ENCODE peak calls at places on chromosomes 4 and X, in seven cellular contexts. A is mucosa of descending colon, Z is IMR-90, Q is uterus, S is dorsolateral prefrontal cortex, J is MM.1S, L is progenitor cell of endocrine pancreas. I is an unnamed sample.

GRCh38 chr4:7049739-7050138 is 6.6 kb downstream of the TADA2B start:
- DNase-seq in A (peak), Z (no peak), Q (no peak), S (no peak), J (no peak), L (no peak), I (no peak)

GRCh38 chr4:6951880-6952381 is 42.3 kb downstream of the TBC1D14 start:
- DNase-seq in A (peak), Z (no peak), Q (no peak), S (no peak), J (no peak), L (no peak), I (no peak)

GRCh38 chrX:110795645-110796510 is at the start of gene CHRDL1:
- DNase-seq in A (peak), Z (no peak), Q (peak), S (no peak), J (peak), L (peak), I (peak)

GRCh38 chr4:23038626-23039245 is 346.0 kb downstream of the GBA3 start:
- DNase-seq in A (no peak), Z (no peak), Q (no peak), S (no peak), J (no peak), L (no peak), I (no peak)

GRCh38 chr4:106291678-106292077 is 24.3 kb downstream of the TBCK start:
- DNase-seq in A (no peak), Z (no peak), Q (no peak), S (no peak), J (no peak), L (no peak), I (no peak)

GRCh38 chrX:46295963-46296362 is 249.3 kb downstream of the ZNF674 start:
- DNase-seq in A (no peak), Z (no peak), Q (no peak), S (no peak), J (no peak), L (no peak), I (no peak)

GRCh38 chrX:42422961-42423360 is 355.0 kb downstream of the PPP1R2C start:
- DNase-seq in A (no peak), Z (no peak), Q (no peak), S (no peak), J (no peak), L (no peak), I (no peak)

GRCh38 chr4:166066936-166067335 is 193.9 kb downstream of the TLL1 start:
- DNase-seq in A (no peak), Z (no peak), Q (no peak), S (no peak), J (no peak), L (no peak), I (no peak)

GRCh38 chr4:185201983-185202962 is 1.5 kb downstream of the CFAP97 start:
- DNase-seq in A (no peak), Z (peak), Q (no peak), S (no peak), J (no peak), L (no peak), I (no peak)

GRCh38 chr4:59380841-59381366 is 1819.2 kb upstream of the ADGRL3 start:
- DNase-seq in A (no peak), Z (no peak), Q (no peak), S (no peak), J (no peak), L (no peak), I (no peak)

DNA sequence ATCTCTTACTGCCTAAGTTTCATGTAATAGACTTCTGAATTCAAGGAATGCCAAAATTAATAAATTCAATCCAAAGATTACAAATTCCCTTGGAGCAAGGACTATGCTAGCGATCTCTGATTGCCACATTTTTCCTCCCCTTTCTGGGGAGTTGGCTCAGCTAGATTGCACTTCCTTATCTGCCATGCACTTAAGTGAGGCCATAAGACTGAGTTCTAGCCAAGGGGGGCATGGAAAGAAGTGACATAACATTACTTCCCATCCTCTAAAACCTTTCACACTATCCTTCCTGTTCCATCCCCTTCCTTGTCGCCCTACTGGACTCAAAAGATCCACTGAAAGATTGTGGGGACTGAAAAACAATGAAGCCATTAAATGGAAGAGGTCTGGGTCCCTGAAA is 53.8 kb upstream of the TXK start:
- DNase-seq in A (no peak), Z (no peak), Q (no peak), S (no peak), J (no peak), L (no peak), I (no peak)
- TF ChIP-seq CTCF in A (no peak), Z (no peak), Q (no peak), S (no peak), J (no peak), L (no peak), I (no peak)

GRCh38 chrX:82218361-82218760 is 1016.5 kb downstream of the SH3BGRL start:
- DNase-seq in A (no peak), Z (peak), Q (no peak), S (no peak), J (peak), L (no peak), I (peak)
- TF ChIP-seq CTCF in A (no peak), Z (peak), Q (no peak), S (peak), J (peak), L (peak), I (peak)

GRCh38 chrX:153580700-153581386 is 18.1 kb downstream of the CCNQ start:
- DNase-seq in A (no peak), Z (no peak), Q (no peak), S (no peak), J (no peak), L (no peak), I (no peak)
- TF ChIP-seq CTCF in A (no peak), Z (peak), Q (no peak), S (peak), J (peak), L (peak), I (no peak)

GRCh38 chrX:82945332-82945731 is 562.8 kb upstream of the POU3F4 start:
- DNase-seq in A (no peak), Z (no peak), Q (no peak), S (no peak), J (no peak), L (no peak), I (no peak)
- TF ChIP-seq CTCF in A (no peak), Z (no peak), Q (no peak), S (no peak), J (no peak), L (no peak), I (no peak)

DNA sequence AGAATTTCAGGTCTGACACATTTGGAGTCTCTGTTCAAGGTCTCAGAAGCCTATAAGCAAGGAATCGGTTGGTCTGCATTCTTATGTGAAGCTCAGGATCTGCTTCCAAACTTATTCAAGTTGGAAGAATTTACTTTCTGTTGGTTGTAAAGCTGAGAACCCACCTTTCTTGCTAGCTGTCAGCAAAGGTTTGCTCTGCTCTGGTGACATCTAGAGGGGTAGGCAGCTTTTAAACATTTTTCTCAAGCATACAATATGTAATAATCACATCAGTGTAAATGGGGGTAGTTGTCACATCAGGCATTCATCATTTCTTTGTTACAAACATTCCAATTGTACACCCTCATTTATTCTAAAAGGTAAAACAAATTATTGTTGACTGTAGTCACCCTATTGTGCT is 935.2 kb downstream of the TRAM1L1 start:
- DNase-seq in A (no peak), Z (no peak), Q (no peak), S (no peak), J (no peak), L (no peak), I (no peak)
- TF ChIP-seq CTCF in A (no peak), Z (no peak), Q (no peak), S (no peak), J (no peak), L (no peak), I (no peak)

DNA sequence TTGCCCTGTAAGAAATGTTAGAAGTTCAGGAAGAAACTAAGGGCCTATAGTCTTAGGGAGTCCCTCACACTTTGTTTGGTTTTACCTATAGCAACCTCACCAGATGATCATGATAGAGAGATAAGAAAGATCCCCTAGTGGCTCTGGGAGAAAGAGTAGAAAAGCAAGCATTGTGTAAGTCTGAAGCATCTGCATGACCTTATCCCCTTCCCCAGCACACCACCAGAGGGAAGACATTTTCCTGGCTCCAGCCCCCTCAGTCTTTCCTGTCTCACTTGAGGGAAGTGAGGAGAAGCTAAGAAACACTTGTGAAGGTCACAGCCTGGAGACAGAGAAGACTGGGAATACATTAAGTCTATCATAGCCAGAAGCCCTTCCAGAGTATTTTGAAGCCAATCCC is 154.0 kb downstream of the EVC2 start:
- DNase-seq in A (no peak), Z (no peak), Q (no peak), S (no peak), J (no peak), L (no peak), I (no peak)
- TF ChIP-seq CTCF in A (no peak), Z (no peak), Q (no peak), S (no peak), J (no peak), L (no peak), I (no peak)